ENCODE peak calls at places on chromosomes 16 and 17, in six cellular contexts. L is H1, K is K562, D is GM12891, I is GM12878, G is HepG2. Q is an unnamed sample.

GRCh38 chr16:86781046-86781445 is 202.7 kb downstream of the FOXL1 start:
- DNase-seq in L (no peak), K (no peak), D (no peak), I (no peak), G (no peak), Q (no peak)

GRCh38 chr16:58481931-58482330 is 18.0 kb upstream of the NDRG4 start:
- DNase-seq in L (no peak), K (no peak), D (no peak), I (no peak), G (no peak), Q (no peak)

GRCh38 chr16:85474808-85475207 is 138.3 kb upstream of the GSE1 start:
- DNase-seq in L (no peak), K (no peak), D (no peak), I (no peak), G (no peak), Q (no peak)

GRCh38 chr16:27853101-27853500 is 210.4 kb downstream of the GSG1L start:
- DNase-seq in L (no peak), K (no peak), D (no peak), I (no peak), G (no peak), Q (no peak)

GRCh38 chr17:82914375-82914774 is 74.6 kb upstream of the ZNF750 start:
- DNase-seq in L (no peak), K (no peak), D (peak), I (no peak), G (no peak), Q (peak)

GRCh38 chr17:56977673-56978395 is at the start of gene SCPEP1:
- DNase-seq in L (peak), K (peak), D (peak), I (no peak), G (peak), Q (peak)

GRCh38 chr17:21209511-21210175 is 4.3 kb downstream of the TMEM11 start:
- DNase-seq in L (no peak), K (no peak), D (no peak), I (no peak), G (no peak), Q (no peak)

GRCh38 chr17:20008242-20009051 is 712 bp upstream of the SPECC1 start:
- DNase-seq in L (no peak), K (peak), D (peak), I (no peak), G (no peak), Q (peak)

GRCh38 chr17:1920948-1921351 is 91.1 kb downstream of the RPA1 start:
- DNase-seq in L (no peak), K (no peak), D (no peak), I (no peak), G (no peak), Q (no peak)

GRCh38 chr16:68126395-68126794 is 41.2 kb downstream of the NFATC3 start:
- DNase-seq in L (no peak), K (no peak), D (no peak), I (peak), G (no peak), Q (peak)

GRCh38 chr17:71987634-71988033 is 133.2 kb upstream of the SOX9 start:
- DNase-seq in L (no peak), K (no peak), D (no peak), I (no peak), G (no peak), Q (no peak)

GRCh38 chr17:40539711-40540411 is 25.4 kb downstream of the CCR7 start:
- DNase-seq in L (no peak), K (no peak), D (no peak), I (no peak), G (no peak), Q (no peak)

GRCh38 chr17:31339906-31340661 is 18.7 kb upstream of the EVI2A start:
- DNase-seq in L (no peak), K (peak), D (no peak), I (no peak), G (no peak), Q (no peak)

GRCh38 chr16:53518550-53519416 is 15.8 kb upstream of the AKTIP start:
- DNase-seq in L (no peak), K (no peak), D (peak), I (peak), G (no peak), Q (peak)
- TF ChIP-seq POLR2AphosphoS5 in L (no peak), K (no peak), D (peak), I (peak), G (no peak), Q (peak)

DNA sequence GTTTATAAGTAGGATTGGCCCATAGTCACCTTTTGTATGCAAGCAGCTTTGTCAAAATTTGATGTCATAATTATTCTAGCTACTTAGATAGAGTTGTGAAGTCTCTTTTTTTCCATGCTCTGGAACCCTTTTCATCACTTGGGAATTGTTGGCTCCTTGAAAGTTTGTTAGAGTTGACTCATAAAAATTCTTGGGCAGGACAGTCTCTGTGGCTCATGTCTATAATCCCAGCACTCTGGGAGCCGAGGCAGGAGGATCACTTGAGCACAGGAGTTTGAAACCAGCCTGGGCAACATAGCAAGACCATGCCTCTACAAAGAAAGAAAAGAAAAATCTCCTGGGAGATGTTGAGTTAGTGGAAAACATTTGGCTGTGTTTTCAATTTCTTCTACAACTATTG is 45.7 kb upstream of the MRC2 start:
- DNase-seq in L (no peak), K (no peak), D (no peak), I (no peak), G (no peak), Q (no peak)
- TF ChIP-seq TAF1 in L (no peak), K (no peak), D (no peak), I (no peak), G (no peak), Q (no peak)

GRCh38 chr17:50290074-50290702 is 15.9 kb downstream of the TMEM92 start:
- DNase-seq in L (no peak), K (no peak), D (no peak), I (no peak), G (no peak), Q (no peak)
- TF ChIP-seq POLR2AphosphoS5 in L (no peak), K (no peak), D (no peak), I (no peak), G (no peak), Q (no peak)

DNA sequence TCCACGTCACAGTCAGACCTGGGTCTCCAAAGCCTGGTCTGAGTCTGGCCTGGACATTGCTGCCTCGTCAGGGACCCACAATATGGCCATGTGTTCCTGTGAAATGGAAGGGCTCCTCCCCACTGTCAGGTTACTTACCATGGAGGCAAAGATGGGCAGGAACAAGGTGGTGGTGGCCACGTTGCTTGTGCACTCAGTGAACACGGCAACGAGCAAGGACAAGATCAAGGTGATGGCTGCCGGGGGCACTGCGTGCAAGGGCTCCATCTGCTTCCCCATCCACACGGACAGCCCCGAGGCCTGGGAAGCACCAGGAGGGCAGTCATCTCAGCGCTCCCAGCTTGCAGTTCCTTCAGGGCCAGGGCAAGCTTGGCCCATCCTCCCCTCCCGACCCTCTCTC is 22.5 kb downstream of the SLC13A5 start:
- DNase-seq in L (no peak), K (no peak), D (no peak), I (no peak), G (no peak), Q (no peak)
- TF ChIP-seq TAF1 in L (no peak), K (no peak), D (no peak), I (no peak), G (no peak), Q (no peak)

GRCh38 chr17:76679242-76679641 is 31.5 kb downstream of the MXRA7 start:
- DNase-seq in L (no peak), K (no peak), D (no peak), I (no peak), G (peak), Q (no peak)

GRCh38 chr17:76683011-76683755 is 27.6 kb downstream of the MXRA7 start:
- DNase-seq in L (peak), K (peak), D (no peak), I (no peak), G (no peak), Q (no peak)

GRCh38 chr17:76683921-76684745 is 26.6 kb downstream of the MXRA7 start:
- DNase-seq in L (no peak), K (no peak), D (no peak), I (no peak), G (no peak), Q (no peak)

GRCh38 chr17:76682306-76682705 is 28.5 kb downstream of the MXRA7 start:
- DNase-seq in L (no peak), K (peak), D (no peak), I (no peak), G (no peak), Q (no peak)

GRCh38 chr17:76681222-76682137 is 29.3 kb downstream of the MXRA7 start:
- DNase-seq in L (peak), K (peak), D (peak), I (no peak), G (peak), Q (peak)
- TF ChIP-seq POLR2AphosphoS5 in L (no peak), K (no peak), D (no peak), I (no peak), G (no peak), Q (no peak)

GRCh38 chr17:4796550-4796915 is 569 bp downstream of the PSMB6 start:
- DNase-seq in L (peak), K (peak), D (no peak), I (no peak), G (peak), Q (no peak)

GRCh38 chr17:4790705-4791088 is 1.9 kb downstream of the GLTPD2 start:
- DNase-seq in L (no peak), K (no peak), D (no peak), I (no peak), G (no peak), Q (no peak)

GRCh38 chr17:4789951-4790704 is 1.4 kb downstream of the GLTPD2 start:
- DNase-seq in L (peak), K (peak), D (peak), I (no peak), G (peak), Q (peak)

GRCh38 chr17:4800462-4801185 is 1.5 kb downstream of the C17orf114 start:
- DNase-seq in L (no peak), K (no peak), D (no peak), I (no peak), G (no peak), Q (no peak)

GRCh38 chr17:4795168-4795567 is 796 bp upstream of the PSMB6 start:
- DNase-seq in L (no peak), K (no peak), D (no peak), I (no peak), G (no peak), Q (no peak)
- TF ChIP-seq TAF1 in L (no peak), K (no peak), D (no peak), I (no peak), G (no peak), Q (no peak)